ENCODE peak calls at places on chromosomes 7 and 10, in four cellular contexts. S is K562, V is SK-N-SH, F is GM12878. G is an unnamed sample.
A peak's percentile ranks its signal among the peaks of the same experiment; 100 is the strongest.

GRCh38 chr10:59362991-59363390 is 642 bp upstream of the FAM13C start:
- DNase-seq in S (no peak), V (peak; percentile 68), F (no peak), G (peak; percentile 56)

GRCh38 chr7:100914879-100915442 is 19.3 kb upstream of the ACHE start:
- DNase-seq in V (no peak), S (no peak), F (no peak), G (no peak)

GRCh38 chr10:127907411-127908105 is 655 bp downstream of the PTPRE start:
- DNase-seq in V (peak; percentile 67), S (no peak), F (no peak), G (peak; percentile 27)

GRCh38 chr7:21767300-21767900 is 178.3 kb downstream of the CDCA7L start:
- DNase-seq in F (peak; percentile 26), S (peak; percentile 37), V (peak; percentile 44), G (peak; percentile 65)

GRCh38 chr10:98433881-98434732 is 12.6 kb downstream of the HPS1 start:
- DNase-seq in S (no peak), F (no peak), V (no peak), G (no peak)

GRCh38 chr10:76829724-76830123 is 807.9 kb downstream of the KCNMA1 start:
- DNase-seq in F (no peak), S (no peak), V (no peak), G (no peak)

GRCh38 chr10:59271160-59271559 is 91.2 kb downstream of the FAM13C start:
- DNase-seq in S (no peak), F (no peak), V (peak; percentile 33), G (no peak)

GRCh38 chr7:137772221-137772620 is 74.6 kb downstream of the DGKI start:
- DNase-seq in V (no peak), F (no peak), S (no peak), G (no peak)

GRCh38 chr7:4830176-4830575 is 31.7 kb downstream of the PAPOLB start:
- DNase-seq in V (peak; percentile 95), F (peak; percentile 11), S (peak; percentile 79), G (peak; percentile 88)

GRCh38 chr7:108001759-108002725 is 919 bp downstream of the LAMB1 start:
- DNase-seq in F (no peak), S (no peak), V (peak; percentile 95), G (peak; percentile 29)

GRCh38 chr7:131945313-131945831 is 388.9 kb upstream of the PODXL start:
- DNase-seq in S (peak; percentile 89), V (peak; percentile 93), F (no peak), G (peak; percentile 86)

GRCh38 chr7:117019287-117019686 is 66.0 kb downstream of the ST7 start:
- DNase-seq in S (no peak), F (no peak), V (no peak), G (no peak)

GRCh38 chr7:121023683-121024507 is 35.4 kb downstream of the CPED1 start:
- DNase-seq in V (no peak), F (no peak), S (no peak), G (no peak)

GRCh38 chr7:3109516-3109915 is 65.8 kb upstream of the CARD11 start:
- DNase-seq in F (no peak), S (no peak), V (no peak), G (no peak)

GRCh38 chr10:48199580-48200377 is 74.7 kb downstream of the FRMPD2 start:
- DNase-seq in S (no peak), V (no peak), F (no peak), G (no peak)

GRCh38 chr7:33986951-33987948 is 81.9 kb downstream of the BMPER start:
- DNase-seq in S (no peak), V (no peak), F (no peak), G (no peak)
- TF ChIP-seq USF1 in S (no peak), V (peak; percentile 22), F (no peak), G (no peak)

DNA sequence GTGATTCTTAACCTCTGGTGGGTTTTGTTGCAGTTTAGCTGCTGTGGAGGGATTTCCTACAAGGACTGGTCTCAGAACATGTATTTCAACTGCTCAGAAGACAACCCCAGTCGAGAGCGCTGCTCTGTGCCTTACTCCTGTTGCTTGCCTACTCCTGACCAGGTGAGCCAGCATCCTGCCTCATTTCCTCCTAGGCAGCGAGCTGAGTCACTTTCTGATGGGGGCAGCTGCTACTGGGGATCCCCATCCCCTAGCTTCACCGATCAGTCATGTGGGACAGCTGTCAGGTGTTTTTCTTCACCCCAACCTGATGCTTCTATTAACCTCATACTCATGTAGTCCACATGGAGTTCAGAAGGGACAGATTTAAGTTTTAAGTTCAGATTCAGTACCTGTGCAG is 21.7 kb upstream of the SMO start:
- DNase-seq in F (peak; percentile 69), V (no peak), S (peak; percentile 25), G (no peak)
- TF ChIP-seq USF1 in F (peak; percentile 40), V (no peak), S (no peak), G (no peak)

DNA sequence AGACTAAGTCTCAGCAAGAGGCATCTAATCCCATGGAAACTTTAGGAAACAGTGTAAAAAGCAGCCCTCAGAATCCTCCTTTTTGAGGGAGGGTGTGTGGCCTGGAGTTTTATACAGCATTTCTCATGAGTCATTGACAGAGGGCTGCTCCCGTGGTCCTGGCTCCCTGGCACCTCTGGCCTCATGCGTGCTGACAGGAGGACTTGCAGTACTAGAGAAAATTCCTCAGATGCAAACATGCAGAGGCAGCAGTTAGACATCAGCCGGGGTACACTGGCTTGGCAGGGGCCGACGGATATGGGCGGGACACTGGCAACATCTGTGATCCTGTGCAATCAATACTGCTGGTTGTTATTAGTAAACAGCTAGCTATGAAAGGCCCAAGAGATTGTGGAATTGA is 925.1 kb upstream of the CELF2 start:
- DNase-seq in F (no peak), S (no peak), V (no peak), G (peak; percentile 11)
- TF ChIP-seq USF1 in F (no peak), S (no peak), V (no peak), G (no peak)

GRCh38 chr7:33667261-33667660 is 238.1 kb upstream of the BMPER start:
- DNase-seq in S (no peak), F (no peak), V (no peak), G (no peak)
- TF ChIP-seq USF1 in S (no peak), F (no peak), V (no peak), G (no peak)

DNA sequence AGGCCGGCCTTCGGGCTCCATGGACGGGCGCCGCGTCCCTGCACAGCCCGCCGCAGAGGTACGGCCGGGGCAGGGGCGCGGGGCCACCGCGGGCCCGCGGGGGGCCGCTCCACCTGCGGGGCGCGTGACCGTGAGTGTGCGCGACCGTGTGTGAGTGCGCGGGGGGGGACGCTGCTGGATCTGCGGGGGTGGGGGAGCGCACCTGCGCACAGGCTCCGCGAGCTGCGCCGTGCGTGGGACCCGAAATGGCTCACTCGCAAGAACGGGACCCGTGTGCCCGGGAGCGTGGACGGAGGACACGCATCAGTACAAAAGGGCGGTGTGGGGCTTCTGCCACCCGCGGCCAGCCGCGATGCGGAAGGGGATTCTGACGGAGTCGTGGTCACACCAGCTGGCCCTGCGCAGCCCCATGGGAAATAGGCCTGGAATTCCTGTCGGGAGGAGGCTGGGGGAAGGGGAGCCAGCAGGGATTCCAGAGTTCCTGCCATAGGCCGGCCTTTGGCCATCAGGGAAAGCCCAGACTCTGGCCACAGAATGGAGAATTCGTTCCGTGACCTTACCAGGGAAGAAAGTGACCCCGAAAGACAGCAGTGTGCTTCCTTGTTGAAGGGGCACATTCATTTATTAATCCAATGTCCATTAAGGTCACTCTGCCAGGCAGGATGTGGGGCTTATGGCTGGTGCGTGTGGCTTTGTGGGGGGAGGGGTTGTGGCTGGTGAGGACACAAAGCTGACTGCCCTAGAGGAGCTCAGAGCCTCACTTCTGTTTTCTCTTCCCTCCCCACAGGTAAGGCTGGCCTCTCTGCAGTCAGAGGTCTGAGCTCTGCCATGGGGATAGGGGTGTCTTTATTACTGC is 490 bp downstream of the REPIN1 start:
- DNase-seq in F (no peak), S (peak; percentile 43), V (peak; percentile 93), G (peak; percentile 83)
- TF ChIP-seq USF1 in F (no peak), S (no peak), V (no peak), G (no peak)

DNA sequence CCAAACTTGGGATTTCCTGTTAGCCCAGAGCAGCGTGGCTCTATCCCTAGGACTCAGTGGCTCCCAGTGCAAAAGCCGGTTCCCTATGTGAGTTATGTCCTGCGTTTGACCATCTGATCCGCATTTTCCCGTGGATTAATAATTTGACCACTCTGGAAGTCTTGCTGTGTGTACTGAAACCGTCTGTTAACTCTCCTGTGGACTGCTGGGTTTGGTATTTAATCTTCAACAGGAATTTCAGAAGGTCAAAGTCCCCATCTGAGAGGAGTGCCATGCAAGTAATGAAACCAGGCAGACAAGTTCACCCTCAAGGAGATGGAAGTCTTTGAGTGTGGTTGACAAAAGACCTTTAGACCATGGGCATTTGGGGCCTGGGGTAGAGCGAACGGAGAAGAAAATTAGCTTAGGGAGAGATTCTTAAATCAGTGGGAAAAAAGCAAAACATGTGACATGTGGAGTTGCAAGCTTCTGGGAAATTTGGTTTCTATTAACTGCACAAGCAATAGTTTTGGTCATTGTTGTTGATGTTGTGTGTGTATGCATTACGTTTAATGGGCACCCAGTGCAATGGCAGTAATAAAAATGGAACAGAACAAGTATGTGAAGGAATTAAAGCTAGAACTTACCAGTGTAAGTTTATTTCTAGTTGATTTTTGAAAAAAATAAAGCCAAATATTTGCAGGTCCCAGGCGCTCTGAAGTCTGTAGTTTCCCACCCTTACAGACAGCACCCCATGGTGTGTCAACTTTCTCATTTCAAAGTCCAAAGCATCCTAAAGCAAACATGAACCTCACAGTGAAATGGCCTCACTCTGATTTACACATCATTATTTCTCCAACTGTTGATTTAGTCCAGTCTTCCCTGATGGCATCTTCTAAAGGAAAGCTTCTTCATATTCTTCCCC is 38.3 kb downstream of the LYZL1 start:
- DNase-seq in S (no peak), V (no peak), F (no peak), G (no peak)
- TF ChIP-seq USF1 in S (no peak), V (no peak), F (no peak), G (no peak)

G was measured in WTC11.